ENCODE peak calls at places on chromosomes 5 and 9, in ten cellular contexts. G, B, K, P, Y, F, L, C, W and J are unnamed samples.
A peak's percentile ranks its signal among the peaks of the same experiment; 100 is the strongest.

GRCh38 chr9:660227-660626 is 181.3 kb upstream of the DMRT1 start:
- DNase-seq in L (no peak), F (no peak), C (no peak), B (no peak), Y (no peak), K (no peak), G (no peak), W (no peak), P (no peak), J (no peak)

GRCh38 chr5:71653119-71653518 is 66.0 kb upstream of the CARTPT start:
- DNase-seq in Y (no peak), K (no peak), P (no peak), B (no peak), F (peak; percentile 8), C (no peak), L (peak; percentile 15), W (peak; percentile 6), G (no peak), J (no peak)

GRCh38 chr9:111502506-111502905 is 18.3 kb upstream of the ECPAS start:
- DNase-seq in K (no peak), L (no peak), W (no peak), C (no peak), P (no peak), G (no peak), F (no peak), Y (no peak), B (no peak), J (no peak)

GRCh38 chr9:13264788-13265187 is 14.7 kb downstream of the MPDZ start:
- DNase-seq in P (no peak), W (peak; percentile 14), F (no peak), Y (no peak), B (no peak), C (no peak), K (no peak), L (no peak), G (no peak), J (no peak)

GRCh38 chr9:35615981-35616680 is 2.1 kb downstream of the CD72 start:
- DNase-seq in P (peak; percentile 42), C (no peak), L (no peak), K (no peak), F (no peak), Y (no peak), B (no peak), G (no peak), W (no peak), J (no peak)

GRCh38 chr5:71482132-71482531 is 26.7 kb downstream of the BDP1 start:
- DNase-seq in K (no peak), Y (no peak), C (no peak), P (no peak), W (no peak), L (peak; percentile 13), F (no peak), B (peak; percentile 64), G (no peak), J (no peak)

GRCh38 chr9:73871636-73872035 is 625.5 kb upstream of the RORB start:
- DNase-seq in P (no peak), K (no peak), G (no peak), Y (no peak), W (no peak), L (no peak), B (no peak), F (no peak), C (no peak), J (no peak)

GRCh38 chr9:90964101-90965020 is 162.7 kb downstream of the SYK start:
- DNase-seq in C (no peak), W (no peak), F (no peak), G (no peak), P (peak; percentile 45), Y (no peak), L (peak; percentile 55), K (no peak), B (peak; percentile 58), J (no peak)

GRCh38 chr9:126392662-126393383 is 66.2 kb downstream of the MVB12B start:
- DNase-seq in Y (no peak), P (no peak), W (no peak), B (no peak), K (no peak), L (no peak), G (no peak), F (no peak), C (no peak), J (no peak)

GRCh38 chr9:98485706-98486105 is 223.0 kb downstream of the GABBR2 start:
- DNase-seq in P (no peak), F (no peak), G (no peak), B (no peak), Y (no peak), C (no peak), K (no peak), L (no peak), W (no peak), J (no peak)